ENCODE peak calls at places on chromosome 19, in four cellular contexts. Q is PC-3, J is H1, U is mesendoderm. P is an unnamed sample. For H3K36me3 and H3K79me2, the result is how much of the 10 kb centered on the place peaks cover.

GRCh38 chr19:501646-502045 is 5.4 kb downstream of the MADCAM1 start:
- DNase-seq in U (no peak), J (no peak), Q (no peak), P (peak)

GRCh38 chr19:12841094-12841493 is 2.8 kb downstream of the MAST1 start:
- DNase-seq in J (peak), Q (no peak), U (peak), P (peak)

GRCh38 chr19:34275705-34276104 is 21.4 kb downstream of the GARRE1 start:
- DNase-seq in J (no peak), Q (no peak), U (no peak), P (no peak)

GRCh38 chr19:13741893-13742292 is 22.4 kb upstream of the MRI1 start:
- DNase-seq in Q (no peak), U (no peak), J (no peak), P (no peak)

GRCh38 chr19:35166100-35167063 is 11.8 kb downstream of the FXYD5 start:
- DNase-seq in Q (no peak), U (no peak), J (no peak), P (no peak)

GRCh38 chr19:7467009-7467989 is 21.5 kb downstream of the PEX11G start:
- DNase-seq in Q (no peak), J (no peak), U (no peak), P (no peak)

GRCh38 chr19:35013820-35014754 is 14.0 kb downstream of the GRAMD1A start:
- DNase-seq in J (no peak), Q (no peak), U (no peak), P (peak)

GRCh38 chr19:19274146-19274545 is 1.0 kb upstream of the TM6SF2 start:
- DNase-seq in Q (no peak), U (no peak), J (no peak), P (peak)

GRCh38 chr19:14772467-14772866 is 5.9 kb downstream of the ADGRE2 start:
- DNase-seq in Q (no peak), J (peak), U (no peak), P (no peak)

GRCh38 chr19:44988896-44989563 is 12.2 kb upstream of the RELB start:
- DNase-seq in J (peak), Q (peak), U (peak), P (peak)
- H3K36me3 ChIP-seq in J (under half), Q (under half), U (under half), P (under half)

DNA sequence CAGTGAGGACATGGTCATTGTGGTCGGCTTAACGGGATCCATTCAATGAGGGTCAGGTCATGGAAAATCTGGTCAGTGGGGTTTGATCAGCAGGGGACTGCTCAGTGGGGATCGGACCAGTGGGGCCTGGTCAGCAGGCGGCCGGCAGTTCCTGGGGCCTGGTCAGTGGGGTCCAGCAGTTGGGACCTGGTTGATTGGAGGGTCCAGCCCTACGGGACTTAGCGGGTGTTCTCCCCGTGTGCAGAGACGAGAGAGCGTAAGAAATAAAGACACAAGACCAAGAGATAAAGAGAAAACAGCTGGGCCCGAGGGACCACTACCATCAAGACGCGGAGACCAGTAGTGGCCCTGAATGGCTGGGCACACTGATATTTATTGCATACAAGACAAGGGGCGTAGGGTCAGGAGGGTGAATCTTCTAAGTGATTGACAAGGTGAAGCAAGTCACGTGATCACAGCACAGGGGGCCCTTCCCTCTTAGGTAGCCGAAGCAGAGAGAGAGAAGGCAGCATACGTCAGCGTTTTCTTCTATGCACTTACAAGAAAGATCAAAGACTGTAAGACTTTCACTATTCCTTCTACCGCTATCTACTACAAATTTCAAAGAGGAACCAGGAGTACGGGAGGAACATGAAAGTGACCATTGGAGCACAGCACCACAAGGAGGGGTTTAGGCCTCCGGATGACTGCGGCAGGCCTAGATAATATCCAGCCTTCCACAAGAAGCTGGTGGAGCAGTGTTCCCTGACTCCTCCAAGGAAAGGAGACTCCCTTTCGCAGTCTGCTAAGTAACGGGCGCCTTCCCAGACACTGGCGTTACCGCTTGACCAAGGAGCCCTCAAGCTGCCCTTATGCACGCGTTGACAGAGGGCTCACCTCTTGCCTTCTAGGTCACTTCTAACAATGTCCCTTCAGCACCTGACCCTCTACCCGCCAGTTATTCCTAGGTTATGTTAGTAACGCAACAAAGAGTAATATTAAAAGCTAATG is 62.1 kb upstream of the TPM4 start:
- DNase-seq in Q (no peak), J (no peak), U (no peak), P (no peak)
- H3K79me2 ChIP-seq in Q (under half), J (under half), U (under half), P (under half)

GRCh38 chr19:9828551-9829063 is 889 bp downstream of the UBL5 start:
- DNase-seq in U (no peak), J (no peak), Q (no peak), P (no peak)
- H3K27ac ChIP-seq in U (no peak), J (no peak), Q (no peak), P (no peak)

DNA sequence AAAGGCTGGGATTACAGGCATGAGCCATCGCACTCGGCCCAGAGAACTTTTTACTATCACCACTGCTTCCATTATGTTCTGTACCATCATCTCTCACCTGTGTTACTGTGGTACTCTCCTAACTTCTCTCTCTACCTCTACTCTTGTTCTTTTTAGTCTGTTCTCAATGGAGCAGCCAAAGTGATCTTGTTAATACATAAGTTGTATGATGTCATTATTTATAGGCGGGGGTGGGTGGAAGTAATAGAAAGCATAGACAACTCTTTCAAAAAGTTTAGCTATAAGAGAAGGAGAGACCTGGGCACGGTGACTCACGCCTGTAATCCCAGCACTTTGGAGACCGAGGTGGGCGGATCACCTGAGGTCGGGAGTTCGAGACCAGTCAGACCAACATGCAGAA is 3.0 kb downstream of the ZNF570 start:
- DNase-seq in J (no peak), U (no peak), Q (no peak), P (no peak)
- H3K36me3 ChIP-seq in J (under half), U (under half), Q (under half), P (under half)

GRCh38 chr19:46131485-46132143 is 7.1 kb upstream of the IGFL3 start:
- DNase-seq in U (no peak), J (no peak), Q (no peak), P (no peak)

GRCh38 chr19:46133777-46134231 is 9.3 kb upstream of the IGFL3 start:
- DNase-seq in J (no peak), U (peak), Q (no peak), P (no peak)

GRCh38 chr19:46134527-46134926 is 10.0 kb upstream of the IGFL3 start:
- DNase-seq in Q (no peak), J (no peak), U (no peak), P (no peak)

GRCh38 chr19:46132508-46133100 is 8.1 kb upstream of the IGFL3 start:
- DNase-seq in Q (no peak), J (no peak), U (no peak), P (no peak)

DNA sequence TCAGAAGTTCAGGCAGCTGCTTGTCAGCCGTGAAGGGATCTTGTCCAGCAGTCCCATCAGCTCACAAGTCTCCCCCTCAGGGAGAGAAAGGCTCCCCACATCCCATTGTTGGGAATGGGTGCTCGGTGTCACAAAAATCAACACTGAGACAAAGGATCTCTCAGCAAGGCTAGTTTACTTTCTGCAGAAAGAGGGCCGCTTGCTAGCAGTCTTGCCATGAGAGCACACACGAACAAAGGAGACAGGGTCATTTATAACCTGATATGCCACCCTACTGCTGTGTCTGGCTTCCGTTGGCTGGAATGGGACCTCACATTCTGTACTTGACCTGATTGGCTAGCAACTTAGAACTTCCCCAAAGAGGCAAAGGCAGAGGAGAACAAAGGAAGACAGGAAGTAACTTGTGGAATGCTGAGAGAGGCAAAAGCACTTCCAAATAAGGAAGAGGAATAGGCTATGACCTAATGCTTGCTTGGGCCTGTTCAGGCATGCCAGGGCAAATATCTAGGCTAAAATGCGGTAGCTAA is 8.7 kb upstream of the IGFL3 start:
- DNase-seq in J (peak), U (peak), Q (peak), P (peak)
- H3K79me2 ChIP-seq in J (under half), U (under half), Q (under half), P (under half)

GRCh38 chr19:5913739-5914357 is at the start of gene CAPS:
- DNase-seq in J (no peak), Q (peak), U (no peak), P (no peak)

GRCh38 chr19:5915782-5916165 is 1.7 kb downstream of the CAPS start:
- DNase-seq in Q (no peak), J (no peak), U (no peak), P (no peak)

GRCh38 chr19:5914358-5914774 is 312 bp downstream of the CAPS start:
- DNase-seq in Q (peak), U (no peak), J (no peak), P (no peak)

GRCh38 chr19:5916201-5916708 is 2.2 kb downstream of the CAPS start:
- DNase-seq in Q (no peak), J (no peak), U (no peak), P (no peak)

GRCh38 chr19:5914946-5915781 is 1.1 kb downstream of the CAPS start:
- DNase-seq in J (no peak), U (no peak), Q (peak), P (peak)
- H3K27ac ChIP-seq in J (no peak), U (no peak), Q (peak), P (peak)

P was measured in hepatocyte.